ENCODE peak calls at places on chromosomes 12 and 14, in four cellular contexts. P is HepG2, F is A549, R is K562. U is an unnamed sample.

GRCh38 chr12:89470741-89471504 is 53.7 kb downstream of the GALNT4 start:
- DNase-seq in F (peak), P (peak), R (peak), U (no peak)

GRCh38 chr14:58243790-58244555 is 670 bp upstream of the PSMA3 start:
- DNase-seq in R (no peak), P (peak), F (peak), U (no peak)

GRCh38 chr12:9910716-9911421 is 21.3 kb downstream of the CLEC2A start:
- DNase-seq in P (no peak), F (no peak), R (no peak), U (no peak)

GRCh38 chr12:130983328-130984017 is 29.8 kb downstream of the ADGRD1 start:
- DNase-seq in P (peak), R (no peak), F (no peak), U (no peak)

GRCh38 chr14:94771191-94771905 is 1.4 kb upstream of the GSC start:
- DNase-seq in P (no peak), F (no peak), R (no peak), U (no peak)

GRCh38 chr12:2672863-2673262 is 121.9 kb upstream of the FKBP4 start:
- DNase-seq in P (no peak), F (no peak), R (no peak), U (peak)

GRCh38 chr12:51827925-51828818 is 20.3 kb downstream of the FIGNL2 start:
- DNase-seq in P (no peak), R (no peak), F (no peak), U (no peak)

GRCh38 chr14:72961579-72962335 is 35.5 kb downstream of the DCAF4 start:
- DNase-seq in R (no peak), F (peak), P (no peak), U (no peak)

GRCh38 chr12:123064356-123064755 is 83.9 kb downstream of the ARL6IP4 start:
- DNase-seq in R (no peak), P (no peak), F (no peak), U (no peak)

GRCh38 chr14:104224516-104225281 is 86.3 kb downstream of the KIF26A start:
- DNase-seq in R (peak), P (no peak), F (peak), U (no peak)

GRCh38 chr12:104480826-104481457 is 24.2 kb downstream of the CHST11 start:
- DNase-seq in P (no peak), R (peak), F (no peak), U (no peak)

GRCh38 chr14:91980157-91980556 is 32.7 kb upstream of the FBLN5 start:
- DNase-seq in P (no peak), F (peak), R (peak), U (no peak)

GRCh38 chr14:95498622-95499353 is 17.7 kb downstream of the SYNE3 start:
- DNase-seq in F (no peak), P (no peak), R (no peak), U (no peak)

GRCh38 chr14:35944847-35945246 is 118.7 kb downstream of the BRMS1L start:
- DNase-seq in R (peak), F (peak), P (peak), U (peak)

GRCh38 chr14:24630087-24630871 is 3.7 kb downstream of the GZMB start:
- DNase-seq in R (no peak), F (no peak), P (no peak), U (no peak)

GRCh38 chr14:22488522-22489246 is 100.3 kb downstream of the DAD1 start:
- DNase-seq in F (no peak), R (no peak), P (no peak), U (no peak)

GRCh38 chr12:44774815-44775411 is 101.2 kb downstream of the NELL2 start:
- DNase-seq in P (peak), F (peak), R (peak), U (peak)

GRCh38 chr14:94793901-94794300 is 24.0 kb upstream of the GSC start:
- DNase-seq in R (no peak), P (no peak), F (no peak), U (no peak)

GRCh38 chr14:66043921-66044320 is 442.2 kb upstream of the CCDC196 start:
- DNase-seq in P (no peak), F (no peak), R (no peak), U (no peak)

GRCh38 chr12:14264316-14264715 is 101.2 kb upstream of the ATF7IP start:
- DNase-seq in P (no peak), R (no peak), F (no peak), U (no peak)

GRCh38 chr12:27013606-27014084 is 539 bp downstream of the TM7SF3 start:
- DNase-seq in F (peak), R (peak), P (no peak), U (no peak)

GRCh38 chr12:87200289-87200979 is 828.8 kb downstream of the C12orf50 start:
- DNase-seq in P (no peak), R (no peak), F (no peak), U (no peak)

GRCh38 chr12:114779647-114780046 is 95.7 kb upstream of the TBX3 start:
- DNase-seq in P (no peak), R (no peak), F (no peak), U (no peak)

GRCh38 chr14:60214003-60214402 is 35.0 kb upstream of the PPM1A start:
- DNase-seq in P (no peak), F (no peak), R (no peak), U (no peak)

GRCh38 chr12:104457746-104458644 is 1.2 kb downstream of the CHST11 start:
- DNase-seq in P (no peak), R (peak), F (peak), U (no peak)

GRCh38 chr14:52902971-52903385 is 47.9 kb downstream of the FERMT2 start:
- DNase-seq in F (no peak), P (no peak), R (no peak), U (no peak)

GRCh38 chr12:46303039-46303666 is 34.3 kb upstream of the SLC38A1 start:
- DNase-seq in R (peak), P (peak), F (no peak), U (no peak)

GRCh38 chr12:95648990-95649791 is 97.9 kb upstream of the USP44 start:
- DNase-seq in P (no peak), R (no peak), F (peak), U (no peak)

GRCh38 chr12:84874125-84874824 is 38.3 kb downstream of the SLC6A15 start:
- DNase-seq in P (peak), R (peak), F (peak), U (no peak)

GRCh38 chr14:91388551-91388975 is 29.1 kb downstream of the CCDC88C start:
- DNase-seq in F (no peak), R (no peak), P (no peak), U (no peak)

GRCh38 chr14:50594577-50595316 is 34.8 kb downstream of the ATL1 start:
- DNase-seq in P (peak), R (no peak), F (no peak), U (no peak)

GRCh38 chr12:67827820-67828383 is 161.3 kb upstream of the IFNG-AS1 start:
- DNase-seq in F (peak), P (no peak), R (no peak), U (no peak)

GRCh38 chr14:93173943-93174395 is 10.7 kb downstream of the MOAP1 start:
- DNase-seq in P (no peak), R (peak), F (no peak), U (no peak)

GRCh38 chr14:89259951-89260350 is 157.1 kb downstream of the FOXN3 start:
- DNase-seq in R (no peak), F (no peak), P (no peak), U (no peak)

DNA sequence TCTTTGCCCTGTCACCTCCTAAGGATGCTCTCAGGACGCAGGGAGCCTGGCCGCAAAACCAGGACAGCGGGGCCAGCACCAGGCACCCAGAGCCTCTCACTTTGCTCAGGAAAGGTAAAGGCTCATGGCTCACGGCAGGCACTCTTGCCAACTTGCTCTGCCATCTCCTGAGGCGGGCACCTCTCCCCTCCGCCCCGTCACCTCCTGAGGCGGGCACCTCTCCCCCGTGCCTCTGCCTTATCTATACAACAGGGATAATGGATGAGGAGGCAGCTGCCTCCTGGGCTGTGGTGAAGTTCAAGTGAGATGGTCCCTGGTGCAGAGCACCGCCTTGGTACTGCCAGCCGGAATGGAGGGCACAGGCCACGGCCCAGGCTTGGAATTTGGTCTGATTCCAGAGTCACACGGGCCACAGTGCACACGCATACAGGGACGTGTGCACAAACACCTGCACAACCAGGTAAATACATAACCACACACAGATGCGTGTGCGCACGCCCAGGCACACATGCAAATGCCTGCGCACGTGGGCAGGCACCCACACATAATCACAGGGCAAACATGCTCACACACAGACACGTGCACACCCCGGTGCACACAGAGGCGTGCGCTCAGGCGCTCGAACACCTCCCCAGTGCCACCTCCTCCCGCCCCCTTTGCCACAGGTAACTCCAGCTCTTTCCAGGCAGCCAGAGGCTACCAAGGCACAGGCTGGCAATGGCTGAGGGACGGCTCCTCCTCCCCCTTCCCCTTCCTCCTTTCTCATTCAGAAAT is 11.6 kb downstream of the DEGS2 start:
- DNase-seq in F (no peak), R (no peak), P (no peak), U (no peak)
- TF ChIP-seq PHF8 in F (no peak), R (no peak), P (no peak), U (no peak)

GRCh38 chr14:28515571-28515970 is 251.0 kb upstream of the FOXG1 start:
- DNase-seq in R (no peak), F (no peak), P (no peak), U (no peak)
- TF ChIP-seq PHF8 in R (no peak), F (no peak), P (no peak), U (no peak)

GRCh38 chr14:76774471-76775158 is 13.3 kb downstream of the VASH1 start:
- DNase-seq in P (no peak), R (no peak), F (no peak), U (no peak)

GRCh38 chr14:76775159-76775694 is 14.0 kb downstream of the VASH1 start:
- DNase-seq in R (no peak), P (no peak), F (no peak), U (no peak)

GRCh38 chr14:76775695-76776305 is 14.5 kb downstream of the VASH1 start:
- DNase-seq in F (no peak), R (peak), P (no peak), U (no peak)

GRCh38 chr14:76777721-76778120 is 16.5 kb downstream of the VASH1 start:
- DNase-seq in R (no peak), P (no peak), F (no peak), U (no peak)

DNA sequence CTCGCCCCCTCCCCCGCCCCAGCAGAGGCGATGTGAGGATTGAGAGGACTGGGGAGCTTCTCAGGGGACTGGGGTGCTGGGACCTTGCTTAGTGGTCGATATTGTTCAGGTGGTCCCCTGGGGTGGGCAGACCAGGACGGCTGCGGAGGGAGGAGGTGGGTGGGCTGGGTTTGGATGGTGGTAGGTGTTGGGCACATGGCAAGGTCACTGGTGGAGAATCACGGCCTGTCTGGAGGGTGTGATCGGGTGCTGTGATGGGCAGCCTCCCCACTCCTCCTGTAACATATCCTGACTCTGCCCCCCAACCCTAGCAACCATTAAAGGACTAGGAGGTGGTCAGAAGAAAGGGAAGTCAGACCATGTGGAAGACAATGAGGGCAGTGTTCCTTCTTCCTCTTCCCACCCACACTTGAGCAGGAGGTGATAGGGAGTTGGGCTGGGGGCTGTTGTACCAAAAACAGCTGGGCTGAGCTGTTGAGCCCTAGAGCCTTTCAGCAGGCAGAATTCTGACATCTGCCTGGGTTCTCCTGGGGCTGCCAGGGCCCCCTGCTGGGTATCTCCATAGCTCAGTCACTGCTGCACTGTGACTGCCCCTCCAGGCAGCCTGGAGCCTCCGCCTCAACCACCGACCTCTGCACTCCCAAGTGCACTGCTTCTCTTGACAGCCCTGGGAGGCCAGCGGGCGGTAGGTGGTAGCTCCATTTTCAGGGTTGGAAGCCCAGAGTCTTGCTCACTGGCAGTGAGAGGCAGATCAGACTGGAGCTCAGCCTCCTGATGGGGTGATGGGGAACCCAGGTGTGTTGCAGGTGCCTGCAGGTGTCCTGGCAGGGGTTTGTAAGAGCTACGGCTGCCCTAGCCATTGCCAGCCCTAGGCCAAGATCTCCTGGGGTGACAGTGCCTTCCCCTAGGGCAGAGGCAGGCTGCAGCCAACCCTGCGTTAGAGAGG is 15.3 kb downstream of the VASH1 start:
- DNase-seq in R (peak), F (no peak), P (peak), U (no peak)
- TF ChIP-seq PHF8 in R (no peak), F (no peak), P (no peak), U (no peak)

DNA sequence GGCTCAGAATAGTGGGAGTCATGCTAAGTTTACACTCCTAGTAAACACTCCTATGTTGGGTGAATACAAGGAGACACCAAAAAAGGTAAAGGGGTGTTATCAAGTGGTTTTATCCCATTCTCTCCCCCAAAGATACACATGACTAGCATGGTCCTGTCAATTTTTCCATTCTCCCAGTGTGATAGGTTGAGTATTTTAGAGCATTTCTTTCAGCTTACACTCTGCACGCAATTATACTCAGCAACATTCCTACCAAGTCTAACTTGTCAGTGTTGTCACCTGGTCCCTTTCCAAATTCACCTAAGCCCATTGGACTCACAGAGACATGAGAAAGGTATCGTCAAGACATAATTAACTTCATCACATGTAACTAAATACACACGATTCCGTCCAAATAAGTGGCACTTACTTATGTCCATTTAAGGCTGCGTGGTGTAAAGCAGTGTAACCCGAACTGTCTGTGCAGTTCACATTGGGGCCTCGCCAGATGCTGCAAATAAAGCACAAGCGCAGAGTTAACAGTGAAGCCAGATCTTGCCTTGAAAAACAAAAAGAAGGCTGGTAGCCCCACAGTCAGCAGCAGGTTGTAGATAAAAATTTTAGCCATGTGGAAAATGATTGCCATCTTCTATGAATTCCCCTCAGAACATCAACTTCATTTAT is 159.7 kb downstream of the ANKS1B start:
- DNase-seq in P (no peak), R (no peak), F (no peak), U (no peak)
- TF ChIP-seq PHF8 in P (no peak), R (no peak), F (no peak), U (no peak)

GRCh38 chr12:50400638-50401382 is at the start of gene LARP4:
- DNase-seq in R (peak), F (peak), P (peak), U (peak)

GRCh38 chr12:50400104-50400637 is 514 bp upstream of the LARP4 start:
- DNase-seq in F (no peak), R (no peak), P (no peak), U (no peak)

GRCh38 chr12:50398931-50399330 is 1.8 kb upstream of the LARP4 start:
- DNase-seq in R (no peak), P (no peak), F (no peak), U (no peak)

GRCh38 chr12:50394469-50395029 is 1.9 kb downstream of the FAM186A start:
- DNase-seq in F (no peak), R (no peak), P (peak), U (no peak)

GRCh38 chr12:50397122-50397650 is 777 bp upstream of the FAM186A start:
- DNase-seq in R (no peak), F (no peak), P (no peak), U (peak)
- TF ChIP-seq PHF8 in R (no peak), F (no peak), P (no peak), U (no peak)

GRCh38 chr12:30595742-30596141 is 99.9 kb downstream of the IPO8 start:
- DNase-seq in F (no peak), R (no peak), P (no peak), U (no peak)

GRCh38 chr12:30602678-30603077 is 93.0 kb downstream of the IPO8 start:
- DNase-seq in R (no peak), P (no peak), F (no peak), U (no peak)

GRCh38 chr12:30603129-30603528 is 92.5 kb downstream of the IPO8 start:
- DNase-seq in R (no peak), P (no peak), F (no peak), U (no peak)

GRCh38 chr12:30598889-30599288 is 96.8 kb downstream of the IPO8 start:
- DNase-seq in F (no peak), P (no peak), R (no peak), U (no peak)

GRCh38 chr12:30599631-30600030 is 96.0 kb downstream of the IPO8 start:
- DNase-seq in R (no peak), P (peak), F (no peak), U (no peak)
- TF ChIP-seq PHF8 in R (no peak), P (no peak), F (no peak), U (no peak)

GRCh38 chr14:21095430-21096205 is 2.8 kb downstream of the ZNF219 start:
- DNase-seq in R (peak), F (no peak), P (no peak), U (no peak)
- TF ChIP-seq PHF8 in R (no peak), F (no peak), P (no peak), U (no peak)

GRCh38 chr12:66405395-66405794 is 103.1 kb downstream of the HELB start:
- DNase-seq in R (no peak), F (no peak), P (no peak), U (no peak)
- TF ChIP-seq PHF8 in R (no peak), F (no peak), P (no peak), U (no peak)

GRCh38 chr12:115916910-115917668 is 360.4 kb downstream of the MED13L start:
- DNase-seq in P (peak), R (peak), F (peak), U (peak)
- TF ChIP-seq PHF8 in P (no peak), R (no peak), F (no peak), U (peak)